ENCODE peak calls at places on chromosome 1, in eight cellular contexts. O is fibroblast of mammary gland; A is CD8-positive, alpha-beta T cell; G is PC-9; S is H9; Q is AG04450; L is GM20000; F is psoas muscle. R is an unnamed sample.

GRCh38 chr1:24762133-24762676 is 17.0 kb downstream of the CLIC4 start:
- DNase-seq in A (no peak), L (no peak), S (no peak), Q (no peak), F (no peak), O (peak), G (no peak), R (no peak)

GRCh38 chr1:215018555-215018954 is 64.0 kb upstream of the KCNK2 start:
- DNase-seq in Q (peak), G (no peak), A (no peak), O (peak), L (no peak), S (no peak), F (no peak), R (no peak)

GRCh38 chr1:198610362-198610761 is 28.5 kb upstream of the PTPRC start:
- DNase-seq in F (no peak), Q (no peak), G (no peak), L (no peak), S (no peak), O (no peak), A (no peak), R (no peak)

GRCh38 chr1:35915693-35916092 is 15.2 kb upstream of the AGO3 start:
- DNase-seq in S (no peak), L (no peak), F (no peak), Q (no peak), A (no peak), G (no peak), O (no peak), R (no peak)

GRCh38 chr1:221723018-221723917 is 18.6 kb downstream of the DUSP10 start:
- DNase-seq in F (no peak), Q (no peak), S (no peak), O (peak), A (no peak), L (no peak), G (no peak), R (no peak)

GRCh38 chr1:84876353-84876752 is 16.7 kb downstream of the LPAR3 start:
- DNase-seq in L (no peak), F (no peak), O (no peak), A (no peak), S (no peak), G (no peak), Q (no peak), R (no peak)

GRCh38 chr1:214957330-214958137 is 125.0 kb upstream of the KCNK2 start:
- DNase-seq in G (peak), Q (peak), O (peak), L (no peak), A (no peak), F (no peak), S (no peak), R (no peak)

GRCh38 chr1:169949139-169949538 is 55.4 kb upstream of the SCYL3 start:
- DNase-seq in O (peak), S (no peak), F (no peak), Q (no peak), L (peak), G (no peak), A (no peak), R (peak)

GRCh38 chr1:35587736-35588135 is 14.6 kb downstream of the TFAP2E start:
- DNase-seq in F (no peak), A (no peak), O (no peak), L (no peak), G (no peak), S (no peak), Q (no peak), R (no peak)

GRCh38 chr1:201619513-201619912 is 80.6 kb downstream of the NAV1 start:
- DNase-seq in S (no peak), Q (no peak), F (no peak), O (no peak), L (no peak), A (no peak), G (no peak), R (no peak)

GRCh38 chr1:167185062-167185461 is 35.6 kb upstream of the POU2F1 start:
- DNase-seq in A (no peak), G (no peak), O (no peak), S (no peak), F (no peak), Q (no peak), L (no peak), R (no peak)

GRCh38 chr1:26483980-26484379 is 11.7 kb downstream of the HMGN2 start:
- DNase-seq in G (no peak), Q (no peak), O (no peak), L (no peak), A (no peak), S (no peak), F (no peak), R (no peak)

GRCh38 chr1:156746716-156747631 is 4.5 kb downstream of the HDGF start:
- DNase-seq in F (peak), A (peak), S (peak), O (peak), G (peak), L (peak), Q (peak), R (peak)

GRCh38 chr1:203672354-203672753 is 45.7 kb downstream of the ATP2B4 start:
- DNase-seq in A (no peak), O (peak), G (no peak), F (peak), L (no peak), Q (peak), S (no peak), R (no peak)

GRCh38 chr1:165763442-165763841 is 5.2 kb downstream of the TMCO1 start:
- DNase-seq in A (no peak), F (no peak), Q (no peak), O (no peak), S (no peak), G (no peak), L (no peak), R (no peak)

GRCh38 chr1:212692774-212693644 is 6.6 kb downstream of the BATF3 start:
- DNase-seq in Q (no peak), A (no peak), S (no peak), L (no peak), F (no peak), O (peak), G (no peak), R (no peak)

GRCh38 chr1:162229534-162229933 is 147.1 kb downstream of the SPATA46 start:
- DNase-seq in S (no peak), A (no peak), O (no peak), L (no peak), G (no peak), Q (no peak), F (no peak), R (peak)

GRCh38 chr1:229221106-229222019 is 49.5 kb upstream of the RAB4A start:
- DNase-seq in O (peak), L (no peak), F (no peak), Q (no peak), A (no peak), S (no peak), G (peak), R (no peak)

GRCh38 chr1:239952348-239953307 is 139.1 kb upstream of the FMN2 start:
- DNase-seq in S (peak), L (no peak), Q (no peak), G (peak), F (no peak), A (no peak), O (peak), R (no peak)

GRCh38 chr1:99503276-99503747 is 142.6 kb upstream of the PALMD start:
- DNase-seq in G (no peak), Q (no peak), O (peak), L (no peak), A (no peak), S (no peak), F (no peak), R (no peak)

GRCh38 chr1:160082926-160083325 is 1.6 kb downstream of the KCNJ9 start:
- DNase-seq in S (no peak), Q (no peak), L (no peak), O (no peak), G (no peak), F (no peak), A (no peak), R (no peak)

GRCh38 chr1:118479351-118479750 is 294.3 kb upstream of the SPAG17 start:
- DNase-seq in A (no peak), F (no peak), O (no peak), L (no peak), S (no peak), Q (no peak), G (no peak), R (no peak)

DNA sequence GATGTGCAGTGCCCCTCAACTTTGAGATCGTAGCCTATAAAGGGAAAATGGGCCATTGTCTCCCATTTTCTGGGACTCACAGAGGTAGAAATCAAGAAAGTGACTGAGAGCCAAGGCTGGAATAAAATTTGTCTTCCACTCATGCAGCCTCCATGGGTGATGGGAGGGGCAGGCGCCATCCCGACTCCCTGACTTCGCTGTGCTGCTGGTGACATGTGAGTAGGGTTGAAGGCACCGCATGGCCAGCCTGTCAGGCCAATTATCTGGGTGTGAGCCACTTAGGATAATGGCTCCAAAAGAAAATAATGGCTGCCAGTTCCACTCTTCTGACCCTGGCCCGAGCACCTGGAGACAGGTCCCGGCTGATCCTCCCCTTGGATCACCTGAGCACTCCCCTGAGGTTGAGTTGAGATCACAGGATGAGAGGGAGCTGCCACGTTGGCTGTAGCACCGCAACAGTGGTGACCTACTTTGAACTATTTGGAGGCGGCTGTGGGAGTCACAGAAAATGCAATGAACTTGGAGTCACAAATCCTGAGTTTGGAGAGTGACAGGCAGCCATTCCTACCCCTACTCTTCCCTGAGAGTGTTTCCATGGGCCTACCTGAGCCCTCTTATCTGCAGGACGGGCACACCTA is 26.3 kb downstream of the CAPN9 start:
- DNase-seq in L (no peak), Q (no peak), G (no peak), F (no peak), O (no peak), A (no peak), S (no peak), R (no peak)
- TF ChIP-seq CTCF in L (no peak), Q (no peak), G (peak), F (no peak), O (no peak), A (no peak), S (no peak), R (no peak)

DNA sequence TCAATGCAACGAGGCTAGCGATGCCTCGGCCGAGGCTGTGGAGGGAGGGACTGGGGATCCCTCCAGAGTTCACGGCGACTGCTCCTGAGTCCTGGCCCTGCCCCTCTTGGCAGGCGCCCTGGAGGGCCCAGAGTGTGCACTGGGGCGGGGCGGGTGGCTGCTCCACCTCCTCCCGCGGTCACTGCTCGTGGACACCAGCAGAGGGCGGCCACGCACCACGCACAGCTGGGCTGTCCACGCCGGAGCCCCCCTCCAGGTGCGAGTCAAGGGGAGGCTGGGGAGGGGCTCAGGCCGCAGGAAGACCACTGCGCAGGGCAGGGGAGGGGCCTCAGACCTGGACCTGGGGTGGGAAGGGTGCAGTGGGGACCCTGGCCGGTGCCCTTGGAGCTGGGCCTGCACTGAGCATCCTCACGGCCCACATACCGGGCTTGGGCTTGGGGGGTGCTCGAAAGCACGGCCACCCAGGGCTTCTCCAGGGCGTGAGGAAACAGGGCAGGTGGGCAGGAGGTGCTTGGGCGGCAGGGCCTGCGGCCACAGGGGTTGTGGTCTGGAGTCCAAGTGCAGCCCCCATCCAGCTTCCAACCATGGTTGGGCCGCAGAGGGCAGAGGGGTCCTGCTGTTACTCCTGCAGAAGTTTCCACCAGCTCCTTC is 20.6 kb upstream of the TTC34 start:
- DNase-seq in S (no peak), A (peak), L (no peak), O (no peak), Q (no peak), G (no peak), F (peak), R (no peak)
- TF ChIP-seq CTCF in S (no peak), A (peak), L (peak), O (no peak), Q (no peak), G (peak), F (peak), R (peak)

DNA sequence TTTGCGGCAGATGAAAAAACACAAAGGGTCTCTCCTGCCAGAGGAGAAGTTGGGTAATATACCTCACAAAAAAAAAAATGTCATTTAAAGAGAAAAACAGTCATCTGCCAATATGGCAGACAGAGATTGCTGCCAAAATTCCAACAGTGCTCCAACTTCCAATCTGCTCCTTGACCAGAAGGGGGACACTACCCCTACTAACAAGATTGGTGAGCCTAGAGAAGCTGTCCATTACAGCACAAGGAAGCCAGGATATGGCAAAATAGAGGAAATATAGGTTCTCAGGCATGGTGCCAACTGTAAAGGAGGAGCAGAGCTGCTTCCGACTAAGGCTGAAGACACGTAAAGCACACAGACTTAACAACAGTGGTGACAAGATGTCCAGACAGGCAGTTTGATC is 453.5 kb downstream of the TTLL7 start:
- DNase-seq in G (no peak), O (peak), A (no peak), Q (no peak), F (no peak), L (no peak), S (no peak), R (no peak)
- TF ChIP-seq CTCF in G (peak), O (peak), A (no peak), Q (no peak), F (no peak), L (no peak), S (peak), R (no peak)

DNA sequence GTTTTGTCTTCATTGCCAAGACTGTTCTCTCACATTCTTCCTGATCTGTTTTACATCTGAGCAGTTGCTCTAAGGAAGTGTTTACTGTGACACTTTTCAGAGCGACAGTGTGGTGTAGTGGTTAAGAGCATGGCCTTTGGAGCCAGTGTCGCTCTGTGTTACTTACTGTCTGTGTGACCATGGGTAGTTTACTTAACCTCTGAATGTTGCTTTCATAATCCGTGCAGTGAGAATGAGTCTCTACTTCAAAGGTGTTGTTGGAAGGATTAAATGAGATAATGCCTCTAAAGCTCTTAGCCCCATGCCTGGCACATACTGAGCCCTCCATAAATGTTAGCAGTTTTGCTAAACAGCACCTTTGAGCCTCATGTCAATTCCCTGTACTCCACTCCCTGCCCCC is 35.9 kb upstream of the ZFP69B start:
- DNase-seq in A (no peak), G (no peak), S (no peak), F (no peak), L (no peak), O (no peak), Q (no peak), R (no peak)
- TF ChIP-seq CTCF in A (no peak), G (no peak), S (no peak), F (no peak), L (no peak), O (no peak), Q (no peak), R (no peak)

GRCh38 chr1:101653482-101653946 is 343.2 kb downstream of the OLFM3 start:
- DNase-seq in L (no peak), A (no peak), Q (no peak), O (peak), S (peak), F (no peak), G (no peak), R (no peak)
- TF ChIP-seq CTCF in L (peak), A (no peak), Q (peak), O (peak), S (peak), F (no peak), G (peak), R (no peak)

DNA sequence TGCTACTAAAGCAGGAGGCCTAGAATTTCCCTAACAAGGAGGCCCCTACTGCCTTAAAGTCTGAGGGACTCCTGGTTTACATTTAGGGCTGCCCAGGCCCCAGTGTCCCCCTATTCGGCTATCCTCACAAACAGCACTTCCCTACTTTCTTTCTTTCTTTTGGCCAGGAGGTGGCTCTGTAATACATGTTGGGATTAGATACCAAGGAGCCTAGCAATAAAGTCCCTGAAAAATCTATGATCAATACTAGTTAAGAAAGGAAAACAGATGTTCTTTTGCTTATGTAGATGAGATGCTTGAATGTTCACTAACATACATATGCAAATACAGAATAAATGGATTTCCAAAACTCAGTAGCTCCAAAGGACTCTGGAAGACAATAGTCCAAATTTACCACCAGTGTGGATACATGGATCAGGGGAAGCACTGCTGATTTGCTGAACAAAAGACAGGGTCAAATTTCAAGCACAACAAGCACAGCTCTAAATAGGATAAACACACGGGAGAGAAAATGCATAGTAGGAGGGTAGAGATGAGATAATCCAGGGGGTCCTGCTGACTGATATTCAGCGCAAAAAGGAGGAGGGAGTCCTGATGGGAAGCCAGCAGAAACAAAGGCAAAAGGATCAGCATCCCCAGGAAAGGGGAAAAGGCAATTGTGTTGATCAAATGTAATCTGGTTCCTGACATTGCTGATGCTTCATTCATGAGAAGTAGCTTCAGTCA is 240.0 kb downstream of the NUF2 start:
- DNase-seq in G (no peak), Q (no peak), O (peak), S (peak), A (no peak), F (no peak), L (no peak), R (no peak)
- TF ChIP-seq CTCF in G (peak), Q (peak), O (peak), S (peak), A (no peak), F (peak), L (no peak), R (peak)

R was measured in GM10248.